ENCODE peak calls at places on chromosomes 2 and 18, in four cellular contexts. One of them, this sample, is unnamed.

GRCh38 chr2:39488450-39488849 is 51.4 kb upstream of the MAP4K3 start:
- DNase-seq in stimulated activated CD8-positive, alpha-beta memory T cell treated with anti-CD3 and anti-CD28 coated beads, Interleukin-4, amount 100 ng/mL, for 48 hours: no peak
- DNase-seq in WERI-Rb-1: no peak
- DNase-seq in IMR-90: peak
- DNase-seq in this sample: no peak

GRCh38 chr2:109054865-109055264 is 65.8 kb upstream of the EDAR start:
- DNase-seq in IMR-90: no peak
- DNase-seq in WERI-Rb-1: no peak
- DNase-seq in stimulated activated CD8-positive, alpha-beta memory T cell treated with anti-CD3 and anti-CD28 coated beads, Interleukin-4, amount 100 ng/mL, for 48 hours: no peak
- DNase-seq in this sample: no peak

GRCh38 chr2:224401641-224402342 is at the start of gene FAM124B:
- DNase-seq in stimulated activated CD8-positive, alpha-beta memory T cell treated with anti-CD3 and anti-CD28 coated beads, Interleukin-4, amount 100 ng/mL, for 48 hours: peak
- DNase-seq in IMR-90: peak
- DNase-seq in WERI-Rb-1: no peak
- DNase-seq in this sample: peak

GRCh38 chr18:12017079-12017478 is 35.8 kb downstream of the IMPA2 start:
- DNase-seq in IMR-90: no peak
- DNase-seq in stimulated activated CD8-positive, alpha-beta memory T cell treated with anti-CD3 and anti-CD28 coated beads, Interleukin-4, amount 100 ng/mL, for 48 hours: no peak
- DNase-seq in WERI-Rb-1: no peak
- DNase-seq in this sample: no peak

GRCh38 chr2:203672856-203673255 is 33.6 kb upstream of the CD28 start:
- DNase-seq in stimulated activated CD8-positive, alpha-beta memory T cell treated with anti-CD3 and anti-CD28 coated beads, Interleukin-4, amount 100 ng/mL, for 48 hours: no peak
- DNase-seq in IMR-90: no peak
- DNase-seq in WERI-Rb-1: no peak
- DNase-seq in this sample: no peak

GRCh38 chr2:240174496-240174895 is 34.0 kb upstream of the OTOS start:
- DNase-seq in stimulated activated CD8-positive, alpha-beta memory T cell treated with anti-CD3 and anti-CD28 coated beads, Interleukin-4, amount 100 ng/mL, for 48 hours: no peak
- DNase-seq in WERI-Rb-1: no peak
- DNase-seq in IMR-90: no peak
- DNase-seq in this sample: no peak

GRCh38 chr2:168134485-168134884 is 112.9 kb downstream of the STK39 start:
- DNase-seq in IMR-90: no peak
- DNase-seq in stimulated activated CD8-positive, alpha-beta memory T cell treated with anti-CD3 and anti-CD28 coated beads, Interleukin-4, amount 100 ng/mL, for 48 hours: no peak
- DNase-seq in WERI-Rb-1: no peak
- DNase-seq in this sample: no peak

GRCh38 chr2:72013726-72014125 is 133.9 kb downstream of the CYP26B1 start:
- DNase-seq in WERI-Rb-1: no peak
- DNase-seq in stimulated activated CD8-positive, alpha-beta memory T cell treated with anti-CD3 and anti-CD28 coated beads, Interleukin-4, amount 100 ng/mL, for 48 hours: no peak
- DNase-seq in IMR-90: no peak
- DNase-seq in this sample: no peak

GRCh38 chr2:25369439-25369838 is 27.7 kb upstream of the DNMT3A start:
- DNase-seq in IMR-90: no peak
- DNase-seq in WERI-Rb-1: peak
- DNase-seq in stimulated activated CD8-positive, alpha-beta memory T cell treated with anti-CD3 and anti-CD28 coated beads, Interleukin-4, amount 100 ng/mL, for 48 hours: no peak
- DNase-seq in this sample: no peak

GRCh38 chr2:239406316-239406995 is 5.6 kb upstream of the HDAC4 start:
- DNase-seq in WERI-Rb-1: no peak
- DNase-seq in IMR-90: no peak
- DNase-seq in stimulated activated CD8-positive, alpha-beta memory T cell treated with anti-CD3 and anti-CD28 coated beads, Interleukin-4, amount 100 ng/mL, for 48 hours: peak
- DNase-seq in this sample: no peak

GRCh38 chr2:176317246-176318065 is 48.2 kb downstream of the MTX2 start:
- DNase-seq in WERI-Rb-1: no peak
- DNase-seq in IMR-90: no peak
- DNase-seq in stimulated activated CD8-positive, alpha-beta memory T cell treated with anti-CD3 and anti-CD28 coated beads, Interleukin-4, amount 100 ng/mL, for 48 hours: no peak
- DNase-seq in this sample: no peak

GRCh38 chr2:237591379-237591881 is 896 bp upstream of the RAB17 start:
- DNase-seq in WERI-Rb-1: no peak
- DNase-seq in stimulated activated CD8-positive, alpha-beta memory T cell treated with anti-CD3 and anti-CD28 coated beads, Interleukin-4, amount 100 ng/mL, for 48 hours: peak
- DNase-seq in IMR-90: no peak
- DNase-seq in this sample: no peak

GRCh38 chr2:182379235-182379634 is 47.6 kb downstream of the PDE1A start:
- DNase-seq in WERI-Rb-1: no peak
- DNase-seq in IMR-90: peak
- DNase-seq in stimulated activated CD8-positive, alpha-beta memory T cell treated with anti-CD3 and anti-CD28 coated beads, Interleukin-4, amount 100 ng/mL, for 48 hours: no peak
- DNase-seq in this sample: no peak

GRCh38 chr18:35464731-35465728 is 32.7 kb downstream of the INO80C start:
- DNase-seq in IMR-90: no peak
- DNase-seq in stimulated activated CD8-positive, alpha-beta memory T cell treated with anti-CD3 and anti-CD28 coated beads, Interleukin-4, amount 100 ng/mL, for 48 hours: no peak
- DNase-seq in WERI-Rb-1: no peak
- DNase-seq in this sample: no peak

GRCh38 chr2:11697103-11697871 is 27.3 kb upstream of the NTSR2 start:
- DNase-seq in WERI-Rb-1: no peak
- DNase-seq in stimulated activated CD8-positive, alpha-beta memory T cell treated with anti-CD3 and anti-CD28 coated beads, Interleukin-4, amount 100 ng/mL, for 48 hours: no peak
- DNase-seq in IMR-90: peak
- DNase-seq in this sample: peak

GRCh38 chr2:53473236-53473635 is 294.4 kb upstream of the CHAC2 start:
- DNase-seq in IMR-90: no peak
- DNase-seq in WERI-Rb-1: peak
- DNase-seq in stimulated activated CD8-positive, alpha-beta memory T cell treated with anti-CD3 and anti-CD28 coated beads, Interleukin-4, amount 100 ng/mL, for 48 hours: no peak
- DNase-seq in this sample: peak

GRCh38 chr2:237581751-237582746 is 8.5 kb downstream of the RAB17 start:
- DNase-seq in stimulated activated CD8-positive, alpha-beta memory T cell treated with anti-CD3 and anti-CD28 coated beads, Interleukin-4, amount 100 ng/mL, for 48 hours: peak
- DNase-seq in IMR-90: peak
- DNase-seq in WERI-Rb-1: peak
- DNase-seq in this sample: peak

GRCh38 chr2:240820014-240820606 is at the start of gene KIF1A:
- DNase-seq in stimulated activated CD8-positive, alpha-beta memory T cell treated with anti-CD3 and anti-CD28 coated beads, Interleukin-4, amount 100 ng/mL, for 48 hours: peak
- DNase-seq in IMR-90: no peak
- DNase-seq in WERI-Rb-1: peak
- DNase-seq in this sample: peak

GRCh38 chr2:50831666-50832065 is 200.3 kb downstream of the NRXN1 start:
- DNase-seq in stimulated activated CD8-positive, alpha-beta memory T cell treated with anti-CD3 and anti-CD28 coated beads, Interleukin-4, amount 100 ng/mL, for 48 hours: no peak
- DNase-seq in IMR-90: no peak
- DNase-seq in WERI-Rb-1: no peak
- DNase-seq in this sample: no peak

GRCh38 chr2:11073251-11073650 is 82.0 kb upstream of the SLC66A3 start:
- DNase-seq in stimulated activated CD8-positive, alpha-beta memory T cell treated with anti-CD3 and anti-CD28 coated beads, Interleukin-4, amount 100 ng/mL, for 48 hours: peak
- DNase-seq in WERI-Rb-1: peak
- DNase-seq in IMR-90: peak
- DNase-seq in this sample: peak

GRCh38 chr18:23519725-23520124 is 16.4 kb downstream of the RMC1 start:
- DNase-seq in stimulated activated CD8-positive, alpha-beta memory T cell treated with anti-CD3 and anti-CD28 coated beads, Interleukin-4, amount 100 ng/mL, for 48 hours: no peak
- DNase-seq in IMR-90: peak
- DNase-seq in WERI-Rb-1: no peak
- DNase-seq in this sample: no peak

GRCh38 chr2:127642706-127643697 is 3.0 kb upstream of the GPR17 start:
- DNase-seq in WERI-Rb-1: no peak
- DNase-seq in IMR-90: no peak
- DNase-seq in stimulated activated CD8-positive, alpha-beta memory T cell treated with anti-CD3 and anti-CD28 coated beads, Interleukin-4, amount 100 ng/mL, for 48 hours: no peak
- DNase-seq in this sample: no peak

GRCh38 chr2:188902906-188903305 is 71.3 kb upstream of the COL3A1 start:
- DNase-seq in WERI-Rb-1: no peak
- DNase-seq in stimulated activated CD8-positive, alpha-beta memory T cell treated with anti-CD3 and anti-CD28 coated beads, Interleukin-4, amount 100 ng/mL, for 48 hours: no peak
- DNase-seq in IMR-90: peak
- DNase-seq in this sample: no peak

GRCh38 chr18:475202-475624 is 25.3 kb downstream of the COLEC12 start:
- DNase-seq in IMR-90: peak
- DNase-seq in stimulated activated CD8-positive, alpha-beta memory T cell treated with anti-CD3 and anti-CD28 coated beads, Interleukin-4, amount 100 ng/mL, for 48 hours: no peak
- DNase-seq in WERI-Rb-1: no peak
- DNase-seq in this sample: no peak

GRCh38 chr2:131658769-131659131 is 131.1 kb downstream of the CCDC74A start:
- DNase-seq in WERI-Rb-1: no peak
- DNase-seq in IMR-90: no peak
- DNase-seq in stimulated activated CD8-positive, alpha-beta memory T cell treated with anti-CD3 and anti-CD28 coated beads, Interleukin-4, amount 100 ng/mL, for 48 hours: no peak
- DNase-seq in this sample: no peak

GRCh38 chr2:33505966-33506365 is 29.5 kb downstream of the RASGRP3 start:
- DNase-seq in WERI-Rb-1: no peak
- DNase-seq in stimulated activated CD8-positive, alpha-beta memory T cell treated with anti-CD3 and anti-CD28 coated beads, Interleukin-4, amount 100 ng/mL, for 48 hours: no peak
- DNase-seq in IMR-90: no peak
- DNase-seq in this sample: no peak

GRCh38 chr2:234211797-234212196 is 161.3 kb downstream of the SPP2 start:
- DNase-seq in WERI-Rb-1: no peak
- DNase-seq in stimulated activated CD8-positive, alpha-beta memory T cell treated with anti-CD3 and anti-CD28 coated beads, Interleukin-4, amount 100 ng/mL, for 48 hours: no peak
- DNase-seq in IMR-90: no peak
- DNase-seq in this sample: no peak

GRCh38 chr2:192267484-192267883 is 72.8 kb upstream of the TMEFF2 start:
- DNase-seq in WERI-Rb-1: no peak
- DNase-seq in IMR-90: peak
- DNase-seq in stimulated activated CD8-positive, alpha-beta memory T cell treated with anti-CD3 and anti-CD28 coated beads, Interleukin-4, amount 100 ng/mL, for 48 hours: no peak
- DNase-seq in this sample: no peak

GRCh38 chr2:64696631-64697030 is 42.9 kb upstream of the SERTAD2 start:
- DNase-seq in stimulated activated CD8-positive, alpha-beta memory T cell treated with anti-CD3 and anti-CD28 coated beads, Interleukin-4, amount 100 ng/mL, for 48 hours: no peak
- DNase-seq in IMR-90: no peak
- DNase-seq in WERI-Rb-1: no peak
- DNase-seq in this sample: no peak

GRCh38 chr18:54215069-54215468 is 9.4 kb downstream of the MBD2 start:
- DNase-seq in IMR-90: peak
- DNase-seq in stimulated activated CD8-positive, alpha-beta memory T cell treated with anti-CD3 and anti-CD28 coated beads, Interleukin-4, amount 100 ng/mL, for 48 hours: no peak
- DNase-seq in WERI-Rb-1: no peak
- DNase-seq in this sample: no peak

GRCh38 chr2:203418271-203418670 is 90.1 kb downstream of the ABI2 start:
- DNase-seq in stimulated activated CD8-positive, alpha-beta memory T cell treated with anti-CD3 and anti-CD28 coated beads, Interleukin-4, amount 100 ng/mL, for 48 hours: no peak
- DNase-seq in WERI-Rb-1: no peak
- DNase-seq in IMR-90: no peak
- DNase-seq in this sample: no peak

GRCh38 chr18:8208716-8209115 is 400.5 kb upstream of the RAB12 start:
- DNase-seq in stimulated activated CD8-positive, alpha-beta memory T cell treated with anti-CD3 and anti-CD28 coated beads, Interleukin-4, amount 100 ng/mL, for 48 hours: no peak
- DNase-seq in WERI-Rb-1: no peak
- DNase-seq in IMR-90: no peak
- DNase-seq in this sample: no peak